ENCODE peak calls at places on chromosomes 4 and X, in nine cellular contexts. H is astrocyte of the spinal cord, O is bronchial epithelial cell, S is fibroblast of the aortic adventitia, E is GM23248, B is foreskin fibroblast, X is AG04450, Z is fibroblast of lung, P is epithelial cell of esophagus. K is an unnamed sample.
A peak's percentile ranks its signal among the peaks of the same experiment; 100 is the strongest.

GRCh38 chr4:124334119-124334518 is 378.4 kb downstream of the ANKRD50 start:
- DNase-seq in P (peak; percentile 83), X (peak; percentile 66), H (peak; percentile 90), O (peak; percentile 87), E (peak; percentile 87), Z (peak; percentile 77), B (peak; percentile 81), S (peak; percentile 91), K (peak; percentile 83)

GRCh38 chr4:76694056-76694455 is 203.9 kb downstream of the SOWAHB start:
- DNase-seq in X (no peak), P (peak; percentile 35), Z (no peak), H (no peak), O (peak; percentile 32), E (no peak), S (no peak), B (no peak), K (no peak)

GRCh38 chrX:115535844-115536243 is 25.1 kb upstream of the PLS3 start:
- DNase-seq in S (no peak), O (peak; percentile 31), Z (no peak), E (peak; percentile 7), H (no peak), X (no peak), B (no peak), P (peak; percentile 24), K (no peak)

GRCh38 chrX:16585486-16586370 is 64.2 kb upstream of the S100G start:
- DNase-seq in X (no peak), H (no peak), S (peak; percentile 36), P (no peak), E (no peak), Z (peak; percentile 12), B (no peak), O (no peak), K (no peak)

GRCh38 chr4:8728536-8729407 is 136.2 kb downstream of the CPZ start:
- DNase-seq in S (no peak), H (no peak), Z (no peak), E (no peak), O (no peak), X (no peak), P (no peak), B (no peak), K (no peak)

GRCh38 chr4:8351931-8352367 is 82.4 kb downstream of the HTRA3 start:
- DNase-seq in S (peak; percentile 46), Z (peak; percentile 43), H (peak; percentile 71), E (peak; percentile 15), X (peak; percentile 20), B (no peak), O (no peak), P (no peak), K (peak; percentile 9)

GRCh38 chrX:70421618-70422017 is 1.5 kb upstream of the GDPD2 start:
- DNase-seq in Z (no peak), H (no peak), E (no peak), B (no peak), X (no peak), S (no peak), P (no peak), O (no peak), K (no peak)

GRCh38 chrX:111868726-111869638 is 7.0 kb upstream of the TRPC5OS start:
- DNase-seq in H (peak; percentile 10), X (no peak), S (peak; percentile 5), Z (peak; percentile 22), B (no peak), O (peak; percentile 22), E (peak; percentile 31), P (peak; percentile 16), K (no peak)

GRCh38 chrX:124346064-124346876 is at the start of gene SH2D1A:
- DNase-seq in P (no peak), E (peak; percentile 2), X (no peak), H (no peak), S (no peak), O (no peak), B (no peak), Z (no peak), K (no peak)

GRCh38 chrX:124348152-124348551 is 1.8 kb downstream of the SH2D1A start:
- DNase-seq in X (no peak), O (peak; percentile 58), E (no peak), H (no peak), P (peak; percentile 30), B (no peak), S (no peak), Z (no peak), K (no peak)

GRCh38 chrX:124347242-124347641 is 879 bp downstream of the SH2D1A start:
- DNase-seq in B (no peak), X (no peak), S (no peak), P (peak; percentile 72), Z (no peak), E (no peak), O (peak; percentile 81), H (no peak), K (no peak)

GRCh38 chrX:124349054-124349453 is 2.7 kb downstream of the SH2D1A start:
- DNase-seq in B (no peak), X (no peak), O (no peak), H (no peak), S (no peak), E (no peak), Z (no peak), P (no peak), K (no peak)

GRCh38 chrX:124346877-124347241 is 496 bp downstream of the SH2D1A start:
- DNase-seq in S (no peak), Z (no peak), P (no peak), X (no peak), B (no peak), O (no peak), E (no peak), H (no peak), K (no peak)
- H3K4me3 ChIP-seq in S (no peak overlapping the region), Z (no peak overlapping the region), P (no peak overlapping the region), X (no peak overlapping the region), B (no peak overlapping the region), O (no peak overlapping the region), E (no peak overlapping the region), H (no peak overlapping the region), K (no peak overlapping the region)

GRCh38 chrX:48790477-48790876 is 4.1 kb downstream of the GATA1 start:
- DNase-seq in B (no peak), X (no peak), O (no peak), P (no peak), Z (no peak), E (no peak), H (no peak), S (no peak), K (no peak)

GRCh38 chrX:48789366-48790220 is 3.2 kb downstream of the GATA1 start:
- DNase-seq in E (no peak), H (no peak), S (no peak), P (no peak), Z (no peak), O (no peak), X (no peak), B (no peak), K (no peak)

GRCh38 chrX:48786341-48786800 is at the start of gene GATA1:
- DNase-seq in X (no peak), P (no peak), O (no peak), Z (no peak), S (no peak), B (no peak), H (no peak), E (no peak), K (no peak)

GRCh38 chrX:48785525-48786214 is 720 bp upstream of the GATA1 start:
- DNase-seq in H (no peak), Z (no peak), B (no peak), S (no peak), P (no peak), E (no peak), O (no peak), X (no peak), K (no peak)

GRCh38 chrX:48787809-48788471 is 1.6 kb downstream of the GATA1 start:
- DNase-seq in H (no peak), P (no peak), X (no peak), O (no peak), B (no peak), Z (no peak), S (no peak), E (no peak), K (no peak)
- H3K4me3 ChIP-seq in H (no peak overlapping the region), P (no peak overlapping the region), X (no peak overlapping the region), O (no peak overlapping the region), B (no peak overlapping the region), Z (no peak overlapping the region), S (no peak overlapping the region), E (no peak overlapping the region), K (no peak overlapping the region)

DNA sequence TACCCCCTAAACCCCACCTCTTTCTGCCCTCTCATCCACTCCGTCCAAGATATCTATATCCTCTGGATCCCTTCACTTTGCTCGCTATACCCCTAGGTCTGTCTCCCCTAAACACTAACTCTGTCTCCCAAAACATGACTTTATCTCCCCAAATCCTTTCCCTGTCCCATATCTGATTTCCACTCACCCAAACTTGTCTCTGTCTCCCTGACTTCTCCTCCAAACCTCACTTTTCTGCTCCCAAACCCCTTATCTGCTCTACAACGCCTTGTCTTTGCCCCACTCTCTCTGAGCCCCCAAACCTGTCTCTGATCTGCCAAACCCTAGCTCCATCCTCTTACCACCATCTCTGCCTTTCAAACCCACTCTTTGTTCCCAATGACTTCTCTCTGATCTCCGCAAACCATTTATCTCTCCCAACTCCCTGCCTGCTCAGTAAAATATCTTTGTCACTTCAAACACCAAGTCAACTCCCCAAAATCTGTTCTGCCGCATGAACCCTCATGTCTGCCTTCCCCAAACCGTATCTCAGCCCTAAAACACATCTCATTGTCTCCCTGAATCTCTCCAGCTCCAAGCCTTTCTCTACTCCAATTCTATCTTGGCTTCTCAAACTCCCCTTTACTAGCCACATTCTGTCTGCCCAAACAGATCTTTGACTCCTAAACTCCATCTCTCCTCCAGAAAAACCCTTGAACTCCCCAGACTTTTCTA is 592 bp downstream of the GATA1 start:
- DNase-seq in E (no peak), X (no peak), S (no peak), B (no peak), O (no peak), P (no peak), H (no peak), Z (no peak), K (no peak)
- H3K4me3 ChIP-seq in E (no peak overlapping the region), X (no peak overlapping the region), S (no peak overlapping the region), B (no peak overlapping the region), O (no peak overlapping the region), P (no peak overlapping the region), H (no peak overlapping the region), Z (no peak overlapping the region), K (no peak overlapping the region)

GRCh38 chr4:10113362-10114047 is 3.1 kb downstream of the WDR1 start:
- DNase-seq in B (no peak), S (no peak), Z (no peak), X (no peak), P (no peak), H (no peak), E (no peak), O (no peak), K (no peak)

GRCh38 chr4:10114607-10115006 is 2.0 kb downstream of the WDR1 start:
- DNase-seq in O (no peak), P (no peak), H (no peak), X (no peak), B (no peak), Z (no peak), E (no peak), S (no peak), K (no peak)

GRCh38 chr4:10115271-10115656 is 1.3 kb downstream of the WDR1 start:
- DNase-seq in H (no peak), X (no peak), O (peak; percentile 60), B (peak; percentile 53), E (peak; percentile 85), Z (peak; percentile 61), S (peak; percentile 60), P (peak; percentile 73), K (no peak)

GRCh38 chr4:10112658-10113284 is 3.8 kb downstream of the WDR1 start:
- DNase-seq in P (no peak), O (no peak), X (no peak), E (no peak), S (no peak), Z (no peak), B (no peak), H (no peak), K (no peak)

DNA sequence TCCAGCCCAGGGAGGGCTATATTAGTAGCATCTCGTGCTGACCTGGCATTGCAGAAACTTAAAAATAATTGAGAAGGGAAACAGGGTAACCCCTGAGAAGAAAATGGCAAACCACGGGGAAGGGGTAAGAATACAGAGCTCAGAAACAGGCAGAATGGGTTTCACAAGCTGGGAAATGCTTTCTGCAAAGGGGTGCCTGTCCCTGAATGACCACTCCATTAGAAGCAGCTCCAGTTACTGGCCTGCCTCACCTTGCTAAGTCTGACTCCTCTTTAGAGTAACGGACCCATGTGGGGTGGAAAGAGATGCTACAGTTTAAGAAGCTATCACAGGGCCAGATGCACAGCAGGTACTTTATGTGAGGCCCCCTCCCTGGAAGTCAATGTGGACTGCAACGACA is 2.5 kb downstream of the WDR1 start:
- DNase-seq in X (no peak), H (no peak), B (no peak), Z (no peak), O (no peak), E (no peak), P (no peak), S (no peak), K (no peak)
- H3K4me3 ChIP-seq in X (peak overlapping the region; percentile 87), H (peak overlapping the region; percentile 86), B (no peak overlapping the region), Z (peak overlapping the region; percentile 36), O (no peak overlapping the region), E (peak overlapping the region; percentile 79), P (no peak overlapping the region), S (peak overlapping the region; percentile 31), K (peak overlapping the region; percentile 22)

K was measured in brain microvascular endothelial cell.